ENCODE peak calls at places on chromosomes 2 and 18, in six cellular contexts. One of them, this sample, is unnamed.

GRCh38 chr2:239212553-239213419 is 188.0 kb downstream of the HDAC4 start:
- DNase-seq in activated CD4-positive, alpha-beta T cell treated with anti-CD3 and anti-CD28 coated beads, Interleukin-2, amount 50 U/mL, for 1 hour: no peak
- DNase-seq in T-helper 9 cell: no peak
- DNase-seq in posterior vena cava: peak
- DNase-seq in stimulated activated naive B cell treated with anti-CD40 and anti-IgM and Interleukin-4, amounts not matched to agents 10 μg/mL and 1 μg/mL and 100 μg/mL, for 72 hours: no peak
- DNase-seq in aorta: no peak
- DNase-seq in this sample: no peak

GRCh38 chr18:12422936-12423335 is 15.2 kb downstream of the PRELID3A start:
- DNase-seq in stimulated activated naive B cell treated with anti-CD40 and anti-IgM and Interleukin-4, amounts not matched to agents 10 μg/mL and 1 μg/mL and 100 μg/mL, for 72 hours: no peak
- DNase-seq in aorta: no peak
- DNase-seq in activated CD4-positive, alpha-beta T cell treated with anti-CD3 and anti-CD28 coated beads, Interleukin-2, amount 50 U/mL, for 1 hour: no peak
- DNase-seq in T-helper 9 cell: no peak
- DNase-seq in posterior vena cava: no peak
- DNase-seq in this sample: no peak

GRCh38 chr18:78480531-78481054 is 499.0 kb upstream of the SALL3 start:
- DNase-seq in T-helper 9 cell: no peak
- DNase-seq in activated CD4-positive, alpha-beta T cell treated with anti-CD3 and anti-CD28 coated beads, Interleukin-2, amount 50 U/mL, for 1 hour: no peak
- DNase-seq in aorta: no peak
- DNase-seq in posterior vena cava: no peak
- DNase-seq in stimulated activated naive B cell treated with anti-CD40 and anti-IgM and Interleukin-4, amounts not matched to agents 10 μg/mL and 1 μg/mL and 100 μg/mL, for 72 hours: no peak
- DNase-seq in this sample: no peak

GRCh38 chr2:233250985-233251305 is 528 bp upstream of the ATG16L1 start:
- DNase-seq in posterior vena cava: no peak
- DNase-seq in activated CD4-positive, alpha-beta T cell treated with anti-CD3 and anti-CD28 coated beads, Interleukin-2, amount 50 U/mL, for 1 hour: no peak
- DNase-seq in stimulated activated naive B cell treated with anti-CD40 and anti-IgM and Interleukin-4, amounts not matched to agents 10 μg/mL and 1 μg/mL and 100 μg/mL, for 72 hours: no peak
- DNase-seq in aorta: no peak
- DNase-seq in T-helper 9 cell: no peak
- DNase-seq in this sample: no peak

GRCh38 chr2:178426388-178426787 is 24.6 kb downstream of the PRKRA start:
- DNase-seq in activated CD4-positive, alpha-beta T cell treated with anti-CD3 and anti-CD28 coated beads, Interleukin-2, amount 50 U/mL, for 1 hour: no peak
- DNase-seq in aorta: no peak
- DNase-seq in posterior vena cava: no peak
- DNase-seq in stimulated activated naive B cell treated with anti-CD40 and anti-IgM and Interleukin-4, amounts not matched to agents 10 μg/mL and 1 μg/mL and 100 μg/mL, for 72 hours: no peak
- DNase-seq in T-helper 9 cell: no peak
- DNase-seq in this sample: no peak

GRCh38 chr2:143685439-143686078 is 556.3 kb downstream of the ARHGAP15 start:
- DNase-seq in posterior vena cava: no peak
- DNase-seq in activated CD4-positive, alpha-beta T cell treated with anti-CD3 and anti-CD28 coated beads, Interleukin-2, amount 50 U/mL, for 1 hour: no peak
- DNase-seq in T-helper 9 cell: no peak
- DNase-seq in aorta: no peak
- DNase-seq in stimulated activated naive B cell treated with anti-CD40 and anti-IgM and Interleukin-4, amounts not matched to agents 10 μg/mL and 1 μg/mL and 100 μg/mL, for 72 hours: no peak
- DNase-seq in this sample: no peak

GRCh38 chr2:190881480-190882326 is 1.1 kb downstream of the GLS start:
- DNase-seq in activated CD4-positive, alpha-beta T cell treated with anti-CD3 and anti-CD28 coated beads, Interleukin-2, amount 50 U/mL, for 1 hour: peak
- DNase-seq in stimulated activated naive B cell treated with anti-CD40 and anti-IgM and Interleukin-4, amounts not matched to agents 10 μg/mL and 1 μg/mL and 100 μg/mL, for 72 hours: peak
- DNase-seq in T-helper 9 cell: peak
- DNase-seq in aorta: peak
- DNase-seq in posterior vena cava: peak
- DNase-seq in this sample: peak

GRCh38 chr2:214695789-214696188 is 113.7 kb downstream of the BARD1 start:
- DNase-seq in aorta: no peak
- DNase-seq in activated CD4-positive, alpha-beta T cell treated with anti-CD3 and anti-CD28 coated beads, Interleukin-2, amount 50 U/mL, for 1 hour: no peak
- DNase-seq in T-helper 9 cell: no peak
- DNase-seq in stimulated activated naive B cell treated with anti-CD40 and anti-IgM and Interleukin-4, amounts not matched to agents 10 μg/mL and 1 μg/mL and 100 μg/mL, for 72 hours: no peak
- DNase-seq in posterior vena cava: no peak
- DNase-seq in this sample: no peak

GRCh38 chr2:46942143-46942526 is 26.5 kb upstream of the MCFD2 start:
- DNase-seq in activated CD4-positive, alpha-beta T cell treated with anti-CD3 and anti-CD28 coated beads, Interleukin-2, amount 50 U/mL, for 1 hour: peak
- DNase-seq in T-helper 9 cell: peak
- DNase-seq in posterior vena cava: peak
- DNase-seq in stimulated activated naive B cell treated with anti-CD40 and anti-IgM and Interleukin-4, amounts not matched to agents 10 μg/mL and 1 μg/mL and 100 μg/mL, for 72 hours: peak
- DNase-seq in aorta: no peak
- DNase-seq in this sample: no peak

GRCh38 chr2:236852100-236852976 is 233.4 kb upstream of the COPS8 start:
- DNase-seq in aorta: no peak
- DNase-seq in activated CD4-positive, alpha-beta T cell treated with anti-CD3 and anti-CD28 coated beads, Interleukin-2, amount 50 U/mL, for 1 hour: no peak
- DNase-seq in T-helper 9 cell: no peak
- DNase-seq in posterior vena cava: no peak
- DNase-seq in stimulated activated naive B cell treated with anti-CD40 and anti-IgM and Interleukin-4, amounts not matched to agents 10 μg/mL and 1 μg/mL and 100 μg/mL, for 72 hours: no peak
- DNase-seq in this sample: no peak

GRCh38 chr18:48861181-48861715 is 89.5 kb downstream of the SMAD7 start:
- DNase-seq in aorta: no peak
- DNase-seq in posterior vena cava: peak
- DNase-seq in activated CD4-positive, alpha-beta T cell treated with anti-CD3 and anti-CD28 coated beads, Interleukin-2, amount 50 U/mL, for 1 hour: no peak
- DNase-seq in T-helper 9 cell: no peak
- DNase-seq in stimulated activated naive B cell treated with anti-CD40 and anti-IgM and Interleukin-4, amounts not matched to agents 10 μg/mL and 1 μg/mL and 100 μg/mL, for 72 hours: no peak
- DNase-seq in this sample: no peak

GRCh38 chr2:153213022-153213421 is 265.5 kb downstream of the RPRM start:
- DNase-seq in posterior vena cava: no peak
- DNase-seq in T-helper 9 cell: no peak
- DNase-seq in activated CD4-positive, alpha-beta T cell treated with anti-CD3 and anti-CD28 coated beads, Interleukin-2, amount 50 U/mL, for 1 hour: no peak
- DNase-seq in stimulated activated naive B cell treated with anti-CD40 and anti-IgM and Interleukin-4, amounts not matched to agents 10 μg/mL and 1 μg/mL and 100 μg/mL, for 72 hours: no peak
- DNase-seq in aorta: no peak
- DNase-seq in this sample: no peak